ENCODE peak calls at places on chromosomes 5 and 9, in ten cellular contexts. R is adrenal gland; K is astrocyte; O is left lung; Y is uterus; N is sigmoid colon; B is A549; Q is cardiac muscle cell; J is IMR-90; W is CD8-positive, alpha-beta T cell. U is an unnamed sample.

GRCh38 chr5:135455876-135456237 is 3.7 kb upstream of the TIFAB start:
- DNase-seq in O (no peak), Q (no peak), R (no peak), K (no peak), N (peak; percentile 46), J (no peak), B (no peak), Y (no peak), W (no peak), U (no peak)

GRCh38 chr5:43286623-43287022 is 26.6 kb downstream of the HMGCS1 start:
- DNase-seq in K (no peak), J (no peak), Q (no peak), R (no peak), N (no peak), Y (no peak), W (no peak), O (no peak), B (no peak), U (peak; percentile 51)

GRCh38 chr5:6466975-6467567 is 18.4 kb downstream of the UBE2QL1 start:
- DNase-seq in K (no peak), B (no peak), Q (no peak), Y (no peak), O (no peak), N (peak; percentile 44), W (no peak), J (no peak), R (no peak), U (no peak)

GRCh38 chr5:120919017-120919416 is 454.9 kb downstream of the PRR16 start:
- DNase-seq in O (no peak), J (no peak), R (no peak), B (no peak), Y (no peak), N (no peak), Q (no peak), W (no peak), K (no peak), U (no peak)

GRCh38 chr9:36031774-36032565 is 4.7 kb upstream of the RECK start:
- DNase-seq in O (no peak), W (no peak), Y (no peak), J (no peak), B (no peak), K (no peak), N (no peak), Q (no peak), R (no peak), U (no peak)

GRCh38 chr5:160357861-160358411 is 12.5 kb downstream of the C1QTNF2 start:
- DNase-seq in N (peak; percentile 74), R (no peak), Y (peak; percentile 48), K (no peak), J (no peak), Q (no peak), O (no peak), B (no peak), W (no peak), U (no peak)

GRCh38 chr9:29806941-29807625 is 2233.8 kb upstream of the C9orf72 start:
- DNase-seq in R (no peak), K (peak; percentile 3), J (no peak), W (no peak), B (no peak), Y (no peak), Q (no peak), O (no peak), N (no peak), U (peak; percentile 93)

GRCh38 chr9:18788256-18788655 is 244.8 kb downstream of the SAXO1 start:
- DNase-seq in B (no peak), Y (peak; percentile 32), J (no peak), R (no peak), K (no peak), O (no peak), Q (no peak), W (no peak), N (no peak), U (no peak)

GRCh38 chr5:142618125-142618524 is 67.8 kb downstream of the FGF1 start:
- DNase-seq in Y (no peak), R (no peak), W (no peak), J (peak; percentile 93), B (no peak), Q (no peak), K (peak; percentile 68), O (no peak), N (no peak), U (peak; percentile 66)

GRCh38 chr5:122076669-122077450 is 1.2 kb downstream of the LOX start:
- DNase-seq in O (peak; percentile 85), Y (peak; percentile 77), W (no peak), Q (peak; percentile 81), J (peak; percentile 76), B (peak; percentile 73), N (peak; percentile 90), R (peak; percentile 77), K (peak; percentile 67), U (no peak)

GRCh38 chr9:71806916-71807315 is 38.6 kb upstream of the CEMIP2 start:
- DNase-seq in Y (peak; percentile 19), W (peak; percentile 37), Q (peak; percentile 86), N (peak; percentile 76), B (peak; percentile 81), R (peak; percentile 73), O (peak; percentile 60), J (peak; percentile 67), K (peak; percentile 51), U (peak; percentile 72)

GRCh38 chr5:88518131-88519016 is 249.7 kb upstream of the TMEM161B start:
- DNase-seq in K (peak; percentile 95), N (no peak), W (no peak), R (no peak), J (peak; percentile 41), O (no peak), Q (no peak), B (no peak), Y (no peak), U (no peak)

GRCh38 chr5:42583322-42583721 is 160.1 kb downstream of the GHR start:
- DNase-seq in Q (peak; percentile 55), Y (peak; percentile 36), R (peak; percentile 60), K (peak; percentile 20), W (peak; percentile 5), O (no peak), B (peak; percentile 58), J (peak; percentile 38), N (peak; percentile 86), U (peak; percentile 48)

GRCh38 chr9:84748112-84748511 is 78.6 kb downstream of the NTRK2 start:
- DNase-seq in Q (no peak), Y (no peak), R (no peak), J (no peak), N (no peak), W (no peak), O (no peak), K (no peak), B (no peak), U (no peak)

DNA sequence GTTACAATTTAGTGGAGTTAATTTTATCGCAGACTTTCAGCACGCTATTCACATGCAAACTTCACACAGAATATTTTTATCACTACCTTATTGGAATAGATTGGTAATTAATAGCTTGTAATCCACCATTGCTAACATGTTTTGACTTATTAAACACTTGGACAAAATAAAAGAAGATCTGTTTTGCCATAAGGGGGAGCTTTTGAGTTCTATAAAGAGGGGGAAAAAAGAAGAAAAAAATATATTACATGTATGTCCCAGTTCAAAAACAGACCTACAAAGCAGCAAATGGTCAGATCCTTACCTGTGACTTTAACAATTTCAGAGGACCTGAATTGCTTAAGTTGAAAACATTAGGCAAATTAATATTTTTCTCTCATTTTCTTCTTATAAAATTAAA is 1.2 kb upstream of the PAPPA start:
- DNase-seq in N (no peak), B (no peak), W (no peak), Y (no peak), O (no peak), R (no peak), J (peak; percentile 70), K (no peak), Q (peak; percentile 25), U (no peak)
- H3K27ac ChIP-seq in N (peak overlapping the region; percentile 62), B (peak overlapping the region; percentile 99), W (no peak overlapping the region), Y (peak overlapping the region; percentile 93), O (peak overlapping the region; percentile 34), R (peak overlapping the region; percentile 63), J (peak overlapping the region; percentile 7), K (peak overlapping the region; percentile 92), Q (no peak overlapping the region), U (peak overlapping the region; percentile 18)

GRCh38 chr9:128371622-128372117 is 496 bp downstream of the URM1 start:
- DNase-seq in K (no peak), R (no peak), O (no peak), J (no peak), Y (no peak), W (no peak), Q (no peak), N (no peak), B (no peak), U (no peak)
- TF ChIP-seq CTCF in K (no peak), R (no peak), O (no peak), J (no peak), Y (no peak), W (no peak), Q (no peak), N (no peak), B (no peak), U (no peak)

DNA sequence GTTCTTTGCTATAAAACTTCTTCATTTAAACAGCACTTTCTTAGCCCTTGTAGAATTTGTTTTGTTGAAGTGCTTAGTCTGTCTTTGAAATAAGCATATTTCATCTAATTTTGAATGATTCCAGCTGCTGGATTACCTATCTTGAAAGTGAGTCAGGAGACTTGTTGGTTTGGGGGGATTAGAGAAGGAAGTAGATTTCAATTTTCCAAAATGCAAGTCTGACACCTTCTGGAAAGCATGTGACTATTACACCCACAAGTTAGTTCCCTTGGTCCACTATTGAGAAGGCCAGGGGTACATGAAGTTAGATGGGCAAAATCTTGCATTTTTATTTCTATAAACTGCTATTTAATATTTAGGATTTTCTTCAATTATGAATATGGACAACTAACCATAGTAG is 96.4 kb upstream of the RANBP3L start:
- DNase-seq in J (peak; percentile 17), R (no peak), O (no peak), B (peak; percentile 14), Y (no peak), K (peak; percentile 60), Q (peak; percentile 40), N (no peak), W (no peak), U (no peak)
- H3K4me1 ChIP-seq in J (no peaks in the 10 kb centered on the region), R (no peaks in the 10 kb centered on the region), O (no peaks in the 10 kb centered on the region), B (no peaks in the 10 kb centered on the region), Y (no peaks in the 10 kb centered on the region), K (peaks cover 3% of the 10 kb centered on the region), Q (no peaks in the 10 kb centered on the region), N (peaks cover 25% of the 10 kb centered on the region), W (no peaks in the 10 kb centered on the region), U (no peaks in the 10 kb centered on the region)

GRCh38 chr9:112323378-112323854 is 10.0 kb downstream of the PTBP3 start:
- DNase-seq in O (no peak), Y (no peak), W (no peak), K (no peak), Q (no peak), J (no peak), N (no peak), R (no peak), B (no peak), U (no peak)

GRCh38 chr9:112327718-112328450 is 5.5 kb downstream of the PTBP3 start:
- DNase-seq in K (no peak), W (no peak), N (no peak), Q (no peak), Y (no peak), J (no peak), O (no peak), R (no peak), B (no peak), U (peak; percentile 38)

GRCh38 chr9:112325127-112325526 is 8.3 kb downstream of the PTBP3 start:
- DNase-seq in Q (no peak), Y (no peak), O (no peak), J (no peak), K (no peak), B (no peak), N (no peak), W (no peak), R (no peak), U (peak; percentile 39)

GRCh38 chr9:112326194-112326593 is 7.2 kb downstream of the PTBP3 start:
- DNase-seq in K (no peak), J (no peak), N (no peak), R (no peak), Q (no peak), Y (no peak), O (no peak), B (no peak), W (no peak), U (no peak)

GRCh38 chr9:112325600-112325999 is 7.8 kb downstream of the PTBP3 start:
- DNase-seq in J (no peak), W (no peak), B (no peak), Q (no peak), N (no peak), R (no peak), Y (no peak), K (no peak), O (no peak), U (no peak)
- H3K27ac ChIP-seq in J (no peak overlapping the region), W (no peak overlapping the region), B (no peak overlapping the region), Q (no peak overlapping the region), N (no peak overlapping the region), R (no peak overlapping the region), Y (no peak overlapping the region), K (no peak overlapping the region), O (no peak overlapping the region), U (no peak overlapping the region)